ENCODE peak calls at places on chromosomes 3 and 15, in eight cellular contexts. B, V, I, R, N, F, T and Q are unnamed samples. For H3K27me3, the result is how much of the 10 kb centered on the place peaks cover.

GRCh38 chr15:89387140-89387903 is 52.7 kb upstream of the POLG start:
- DNase-seq in B (no peak), N (no peak), T (no peak), R (no peak), V (no peak), I (no peak), F (no peak), Q (no peak)

GRCh38 chr3:147333098-147333497 is 73.2 kb downstream of the ZIC4 start:
- DNase-seq in R (no peak), B (no peak), N (no peak), T (no peak), F (no peak), I (no peak), V (no peak), Q (no peak)

GRCh38 chr3:124478834-124479233 is 251.4 kb upstream of the UMPS start:
- DNase-seq in B (no peak), F (no peak), N (no peak), R (no peak), V (no peak), I (no peak), T (no peak), Q (no peak)

GRCh38 chr15:63506537-63507035 is 2.2 kb downstream of the USP3 start:
- DNase-seq in B (no peak), T (no peak), F (no peak), N (no peak), I (no peak), R (no peak), V (no peak), Q (no peak)

GRCh38 chr15:58361291-58361759 is 70.5 kb upstream of the LIPC start:
- DNase-seq in N (no peak), B (no peak), T (peak), F (no peak), V (no peak), I (no peak), R (no peak), Q (no peak)

GRCh38 chr15:79466488-79466887 is 34.4 kb downstream of the MINAR1 start:
- DNase-seq in T (no peak), B (no peak), F (no peak), V (no peak), R (no peak), N (no peak), I (no peak), Q (no peak)

GRCh38 chr3:14222457-14222856 is 43.8 kb downstream of the LSM3 start:
- DNase-seq in B (no peak), V (no peak), T (no peak), R (no peak), I (no peak), F (no peak), N (no peak), Q (no peak)

GRCh38 chr15:45641374-45641778 is 6.5 kb downstream of the SQOR start:
- DNase-seq in F (peak), V (no peak), R (no peak), B (no peak), T (peak), I (no peak), N (peak), Q (no peak)

GRCh38 chr3:163878396-163878795 is 1199.9 kb downstream of the SI start:
- DNase-seq in T (no peak), R (no peak), V (no peak), N (no peak), B (peak), F (no peak), I (no peak), Q (no peak)

GRCh38 chr3:58557496-58557895 is 19.7 kb downstream of the FAM107A start:
- DNase-seq in F (no peak), B (no peak), N (no peak), I (no peak), R (no peak), T (no peak), V (no peak), Q (no peak)

GRCh38 chr3:138833908-138834358 is 795 bp downstream of the PIK3CB start:
- DNase-seq in I (no peak), V (peak), N (peak), B (no peak), R (no peak), T (peak), F (no peak), Q (no peak)

GRCh38 chr3:176739169-176739568 is 458.1 kb downstream of the TBL1XR1 start:
- DNase-seq in I (no peak), N (no peak), F (peak), B (no peak), R (no peak), T (peak), V (no peak), Q (no peak)

GRCh38 chr15:29278436-29279099 is 8.9 kb upstream of the NSMCE3 start:
- DNase-seq in B (peak), V (no peak), F (no peak), I (no peak), N (no peak), T (peak), R (no peak), Q (no peak)

GRCh38 chr3:152656207-152657001 is 178.5 kb upstream of the P2RY1 start:
- DNase-seq in B (peak), I (no peak), V (no peak), T (no peak), R (no peak), N (no peak), F (no peak), Q (no peak)

GRCh38 chr3:179421500-179421899 is 29.8 kb downstream of the GNB4 start:
- DNase-seq in R (no peak), B (peak), V (no peak), F (no peak), T (peak), N (no peak), I (no peak), Q (no peak)

GRCh38 chr3:53027254-53027844 is 18.5 kb downstream of the SFMBT1 start:
- DNase-seq in T (no peak), V (no peak), N (no peak), I (no peak), R (no peak), B (peak), F (no peak), Q (no peak)

GRCh38 chr3:10006048-10006761 is 19.6 kb upstream of the EMC3 start:
- DNase-seq in I (no peak), B (no peak), F (no peak), R (no peak), N (no peak), V (no peak), T (no peak), Q (no peak)

GRCh38 chr15:70561885-70562284 is 201.5 kb downstream of the UACA start:
- DNase-seq in I (no peak), B (no peak), R (no peak), T (no peak), N (no peak), V (no peak), F (no peak), Q (no peak)

DNA sequence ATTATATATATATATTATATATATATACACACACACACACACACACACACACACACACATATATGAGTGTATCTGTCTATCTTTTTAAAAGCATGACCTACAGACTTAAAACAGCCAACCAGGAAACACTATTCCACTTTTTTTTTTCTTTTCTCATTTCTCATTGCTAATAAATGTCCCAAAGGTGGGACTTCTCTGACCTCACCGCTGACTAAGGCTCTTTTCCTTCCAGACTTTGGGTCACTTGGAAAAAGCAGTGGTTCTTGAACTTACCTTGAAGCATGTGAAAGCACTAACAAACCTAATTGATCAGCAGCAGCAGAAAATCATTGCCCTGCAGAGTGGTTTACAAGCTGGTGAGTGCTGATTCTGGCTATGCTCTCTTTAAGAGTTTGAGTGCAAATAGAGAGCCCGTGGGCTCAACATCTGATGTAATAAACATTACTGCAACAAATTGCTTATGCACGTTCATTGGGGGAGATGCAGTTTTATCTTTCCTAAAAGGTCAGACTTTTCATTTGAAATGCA is 2.0 kb downstream of the BHLHE40 start:
- DNase-seq in I (no peak), B (no peak), N (no peak), R (no peak), V (no peak), F (no peak), T (peak), Q (no peak)
- H3K27me3 ChIP-seq in I (under half), B (under half), N (under half), R (under half), V (under half), F (under half), T (under half), Q (under half)

DNA sequence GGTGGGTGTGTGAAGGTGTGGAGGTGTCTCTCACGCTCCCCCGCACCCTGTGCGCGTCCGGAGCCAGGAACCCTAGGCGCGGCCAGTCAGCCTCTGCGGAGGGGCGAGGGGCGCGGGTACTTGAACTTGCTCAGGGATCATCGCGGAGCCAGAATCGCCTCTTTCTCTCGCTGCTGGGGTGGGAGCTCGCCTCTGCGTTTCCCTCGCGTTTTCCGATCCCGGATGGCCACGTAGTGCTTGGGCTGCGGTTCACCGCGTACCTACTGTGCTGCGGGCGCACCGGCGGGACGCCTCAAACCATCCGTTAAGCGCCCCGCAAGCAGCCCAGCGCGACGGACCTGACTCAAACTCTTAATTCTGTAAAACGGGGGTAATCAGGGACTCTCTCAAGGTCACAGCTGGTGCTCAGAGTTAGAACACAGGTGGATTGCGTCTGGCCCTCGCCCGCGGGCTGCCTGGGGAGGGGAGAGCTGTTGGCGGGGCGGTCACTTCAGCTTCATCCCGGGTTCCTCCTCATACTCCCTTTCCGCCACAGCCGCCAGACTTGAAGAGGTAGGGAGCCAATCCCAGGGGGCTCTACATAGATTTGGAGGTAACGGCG is 686 bp downstream of the MYRIP start:
- DNase-seq in N (no peak), I (no peak), B (peak), T (no peak), V (no peak), R (no peak), F (no peak), Q (no peak)
- H3K4me3 ChIP-seq in N (peak), I (peak), B (peak), T (no peak), V (peak), R (peak), F (peak), Q (peak)

GRCh38 chr15:99911824-99912223 is 178.6 kb upstream of the LYSMD4 start:
- DNase-seq in I (no peak), N (no peak), T (no peak), B (peak), V (no peak), F (no peak), R (no peak), Q (no peak)
- TF ChIP-seq CTCF in I (no peak), N (no peak), T (no peak), B (no peak), V (no peak), F (no peak), R (no peak), Q (no peak)

GRCh38 chr3:62371032-62371734 is 2.2 kb downstream of the FEZF2 start:
- DNase-seq in I (no peak), V (no peak), B (peak), N (no peak), T (no peak), F (no peak), R (no peak), Q (peak)
- H3K27me3 ChIP-seq in I (half or more), V (half or more), B (half or more), N (half or more), T (half or more), F (under half), R (under half), Q (under half)

DNA sequence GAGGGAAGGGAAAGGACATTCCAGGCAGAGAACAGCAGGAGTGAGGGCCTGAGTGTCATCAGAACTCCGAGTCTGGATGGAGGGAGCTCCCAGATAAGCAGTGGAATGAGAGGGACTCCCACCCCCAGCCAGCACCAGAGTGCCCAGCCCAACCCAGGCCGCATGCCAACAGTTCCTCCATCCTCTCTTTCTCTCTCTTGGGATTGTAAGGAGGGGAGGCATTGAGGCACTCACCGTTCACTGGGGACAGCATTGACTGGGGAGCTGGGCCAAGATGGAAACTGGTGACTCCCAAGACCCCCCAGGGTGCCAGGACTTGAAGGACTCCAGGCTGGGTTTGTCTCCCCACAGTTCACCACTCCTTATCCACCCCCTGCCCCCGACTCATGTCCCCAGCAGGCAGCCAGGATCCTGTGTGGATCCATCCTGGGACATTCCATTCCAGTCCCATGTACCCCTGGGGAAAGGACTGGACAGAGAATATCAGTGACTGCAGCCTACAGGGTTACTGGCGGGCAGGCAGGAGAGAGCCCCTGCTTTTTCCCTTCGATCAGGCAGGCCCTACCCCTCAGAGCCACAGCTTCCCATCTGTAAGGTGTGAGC is 15.7 kb downstream of the PTH1R start:
- DNase-seq in F (no peak), B (no peak), R (no peak), N (no peak), T (no peak), I (peak), V (no peak), Q (peak)
- H3K4me3 ChIP-seq in F (no peak), B (no peak), R (peak), N (no peak), T (no peak), I (peak), V (no peak), Q (no peak)

GRCh38 chr3:187256217-187256616 is 35.3 kb downstream of the MASP1 start:
- DNase-seq in I (no peak), T (no peak), R (no peak), F (no peak), B (no peak), N (no peak), V (no peak), Q (no peak)
- TF ChIP-seq CTCF in I (no peak), T (no peak), R (no peak), F (no peak), B (no peak), N (no peak), V (no peak), Q (no peak)